ENCODE peak calls at places on chromosomes 7 and 10, in ten cellular contexts. V is sigmoid colon, X is upper lobe of left lung, G is A549, W is tibial nerve, C is SK-N-SH, N is stomach, E is transverse colon, D is GM12878, H is K562. L is an unnamed sample. For H3K9me3, the result is how much of the 10 kb centered on the place peaks cover.

GRCh38 chr7:30556854-30557644 is 37.6 kb upstream of the GARS1 start:
- DNase-seq in V (no peak), X (no peak), G (no peak), W (no peak), C (no peak), N (no peak), E (no peak), D (no peak), H (no peak), L (no peak)

GRCh38 chr10:88092975-88093374 is 229.6 kb downstream of the PTEN start:
- DNase-seq in V (no peak), X (no peak), G (no peak), W (no peak), C (peak), N (peak), E (no peak), D (no peak), H (no peak), L (no peak)

GRCh38 chr10:52029628-52030027 is 284.5 kb upstream of the DKK1 start:
- DNase-seq in V (no peak), X (no peak), G (no peak), W (no peak), C (no peak), N (no peak), E (no peak), D (no peak), H (no peak), L (no peak)

GRCh38 chr10:114551310-114551972 is 106.6 kb downstream of the ABLIM1 start:
- DNase-seq in V (peak), X (no peak), G (no peak), W (peak), C (no peak), N (peak), E (peak), D (no peak), H (no peak), L (peak)

GRCh38 chr7:142885311-142886230 is at the start of gene TRPV6:
- DNase-seq in V (no peak), X (peak), G (no peak), W (no peak), C (no peak), N (peak), E (peak), D (no peak), H (no peak), L (no peak)

GRCh38 chr10:5356479-5356763 is 8.3 kb upstream of the UCN3 start:
- DNase-seq in V (no peak), X (no peak), G (no peak), W (no peak), C (no peak), N (no peak), E (no peak), D (no peak), H (no peak), L (no peak)

GRCh38 chr10:63201118-63201517 is 68.0 kb downstream of the NRBF2 start:
- DNase-seq in V (no peak), X (no peak), G (no peak), W (no peak), C (no peak), N (no peak), E (no peak), D (no peak), H (no peak), L (no peak)

GRCh38 chr10:125661942-125662515 is 20.9 kb downstream of the TEX36 start:
- DNase-seq in V (no peak), X (no peak), G (no peak), W (no peak), C (no peak), N (no peak), E (no peak), D (no peak), H (peak), L (no peak)

GRCh38 chr10:97234403-97234802 is 48.6 kb upstream of the SLIT1 start:
- DNase-seq in V (no peak), X (no peak), G (peak), W (no peak), C (peak), N (no peak), E (no peak), D (no peak), H (peak), L (no peak)

GRCh38 chr7:112286294-112287086 is 80.0 kb downstream of the ZNF277 start:
- DNase-seq in V (no peak), X (no peak), G (no peak), W (no peak), C (peak), N (no peak), E (no peak), D (peak), H (no peak), L (no peak)

GRCh38 chr10:61283489-61284221 is 169.5 kb downstream of the TMEM26 start:
- DNase-seq in V (no peak), X (no peak), G (no peak), W (no peak), C (no peak), N (no peak), E (no peak), D (no peak), H (no peak), L (no peak)

GRCh38 chr7:123557016-123557630 is 495 bp downstream of the NDUFA5 start:
- DNase-seq in V (no peak), X (no peak), G (no peak), W (no peak), C (no peak), N (no peak), E (no peak), D (no peak), H (no peak), L (no peak)

GRCh38 chr10:44197646-44198045 is 187.3 kb downstream of the CXCL12 start:
- DNase-seq in V (no peak), X (no peak), G (no peak), W (no peak), C (no peak), N (no peak), E (no peak), D (no peak), H (no peak), L (no peak)

GRCh38 chr10:124946945-124947344 is 5.0 kb downstream of the ZRANB1 start:
- DNase-seq in V (no peak), X (no peak), G (no peak), W (no peak), C (no peak), N (no peak), E (no peak), D (no peak), H (peak), L (no peak)

GRCh38 chr7:157628456-157628855 is 291.7 kb downstream of the DNAJB6 start:
- DNase-seq in V (no peak), X (no peak), G (no peak), W (no peak), C (no peak), N (no peak), E (no peak), D (no peak), H (no peak), L (no peak)

GRCh38 chr7:157630301-157630853 is 293.6 kb downstream of the DNAJB6 start:
- DNase-seq in V (no peak), X (no peak), G (no peak), W (no peak), C (no peak), N (no peak), E (no peak), D (no peak), H (no peak), L (no peak)

GRCh38 chr7:157627646-157628045 is 290.8 kb downstream of the DNAJB6 start:
- DNase-seq in V (no peak), X (no peak), G (no peak), W (no peak), C (no peak), N (no peak), E (no peak), D (no peak), H (no peak), L (no peak)

GRCh38 chr7:157625973-157626790 is 289.4 kb downstream of the DNAJB6 start:
- DNase-seq in V (no peak), X (no peak), G (no peak), W (no peak), C (no peak), N (no peak), E (no peak), D (no peak), H (no peak), L (no peak)

DNA sequence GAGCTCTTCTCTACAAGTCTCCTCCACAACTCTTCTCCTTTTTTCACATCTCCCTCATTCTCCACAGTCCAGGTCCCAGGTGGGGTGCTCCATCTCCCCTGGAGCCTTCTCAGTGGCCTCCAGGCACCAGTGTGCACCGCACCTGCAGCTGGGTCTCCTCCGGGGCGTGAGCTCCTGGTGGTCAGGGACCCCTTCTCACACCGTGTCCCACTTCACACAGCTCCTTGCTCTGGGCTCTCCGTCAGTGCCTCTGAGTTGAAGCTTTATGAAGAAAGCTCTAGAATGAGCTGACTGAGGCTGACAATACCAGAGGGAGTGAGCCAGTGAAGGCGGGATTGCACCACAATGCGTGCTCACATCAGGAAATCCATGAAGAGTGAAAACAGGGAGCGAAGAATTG is 290.2 kb downstream of the DNAJB6 start:
- DNase-seq in V (peak), X (no peak), G (no peak), W (no peak), C (no peak), N (no peak), E (no peak), D (no peak), H (no peak), L (no peak)
- H3K9me3 ChIP-seq in V (under half), X (under half), G (under half), W (under half), C (under half), N (under half), E (under half), D (under half), H (under half), L (under half)

GRCh38 chr7:36788814-36789470 is 64.6 kb upstream of the AOAH start:
- DNase-seq in V (no peak), X (no peak), G (no peak), W (no peak), C (peak), N (no peak), E (no peak), D (no peak), H (no peak), L (no peak)
- TF ChIP-seq EP300 in V (no peak), X (no peak), G (no peak), W (no peak), C (no peak), N (no peak), E (no peak), D (no peak), H (no peak), L (no peak)

GRCh38 chr10:123883921-123884320 is 7.7 kb downstream of the CPXM2 start:
- DNase-seq in V (no peak), X (no peak), G (no peak), W (no peak), C (no peak), N (no peak), E (no peak), D (no peak), H (no peak), L (no peak)
- H3K9me3 ChIP-seq in V (under half), X (under half), G (under half), W (under half), C (under half), N (under half), E (under half), D (under half), H (under half), L (under half)

DNA sequence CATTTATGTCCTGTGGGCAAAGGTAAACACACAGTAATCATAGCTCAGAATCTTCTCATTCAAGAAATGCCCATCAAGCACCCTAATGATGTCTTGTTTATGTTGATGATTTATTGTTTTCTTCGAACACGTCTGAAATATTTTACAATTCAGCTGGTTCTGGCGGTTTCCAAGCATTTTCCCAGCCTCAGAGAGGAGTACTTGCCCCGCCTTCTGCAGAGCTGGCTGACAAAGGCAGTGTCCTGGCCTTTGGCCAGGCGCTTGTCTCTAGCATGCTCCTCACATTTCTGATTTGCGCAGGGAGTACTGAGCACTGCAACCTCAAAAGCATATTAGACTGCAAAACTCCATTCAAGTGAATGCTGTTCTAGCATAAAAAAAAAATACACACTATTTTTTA is 314.2 kb upstream of the GNAI1 start:
- DNase-seq in V (peak), X (peak), G (no peak), W (peak), C (peak), N (no peak), E (peak), D (no peak), H (no peak), L (peak)
- TF ChIP-seq EP300 in V (no peak), X (no peak), G (no peak), W (no peak), C (peak), N (no peak), E (no peak), D (no peak), H (no peak), L (no peak)

GRCh38 chr10:133536198-133536597 is 9.0 kb downstream of the CYP2E1 start:
- DNase-seq in V (no peak), X (no peak), G (no peak), W (no peak), C (no peak), N (no peak), E (no peak), D (no peak), H (no peak), L (no peak)
- H3K9me3 ChIP-seq in V (under half), X (under half), G (under half), W (under half), C (under half), N (under half), E (under half), D (under half), H (under half), L (under half)

DNA sequence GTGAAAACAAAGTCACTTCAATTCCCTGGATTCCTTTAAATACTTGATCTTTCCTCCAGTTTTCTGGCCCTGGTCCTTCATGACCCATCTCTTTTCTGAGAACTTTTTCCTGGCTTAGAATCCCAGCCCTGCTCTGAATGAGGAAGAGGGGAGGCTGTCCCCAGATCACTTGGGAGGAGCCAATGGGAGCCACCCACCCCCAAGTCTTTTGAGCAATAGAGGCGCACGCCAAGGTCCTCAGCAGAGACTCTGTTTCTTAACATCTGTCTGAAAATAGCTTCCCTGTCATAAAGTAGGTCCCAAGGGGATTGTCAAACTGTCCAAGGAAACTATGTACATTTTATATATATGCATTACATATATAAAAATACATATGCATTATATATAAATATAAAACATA is 126.8 kb downstream of the ADRA2A start:
- DNase-seq in V (no peak), X (no peak), G (no peak), W (no peak), C (no peak), N (no peak), E (no peak), D (no peak), H (no peak), L (no peak)
- TF ChIP-seq EP300 in V (no peak), X (no peak), G (no peak), W (no peak), C (no peak), N (no peak), E (no peak), D (no peak), H (no peak), L (no peak)

DNA sequence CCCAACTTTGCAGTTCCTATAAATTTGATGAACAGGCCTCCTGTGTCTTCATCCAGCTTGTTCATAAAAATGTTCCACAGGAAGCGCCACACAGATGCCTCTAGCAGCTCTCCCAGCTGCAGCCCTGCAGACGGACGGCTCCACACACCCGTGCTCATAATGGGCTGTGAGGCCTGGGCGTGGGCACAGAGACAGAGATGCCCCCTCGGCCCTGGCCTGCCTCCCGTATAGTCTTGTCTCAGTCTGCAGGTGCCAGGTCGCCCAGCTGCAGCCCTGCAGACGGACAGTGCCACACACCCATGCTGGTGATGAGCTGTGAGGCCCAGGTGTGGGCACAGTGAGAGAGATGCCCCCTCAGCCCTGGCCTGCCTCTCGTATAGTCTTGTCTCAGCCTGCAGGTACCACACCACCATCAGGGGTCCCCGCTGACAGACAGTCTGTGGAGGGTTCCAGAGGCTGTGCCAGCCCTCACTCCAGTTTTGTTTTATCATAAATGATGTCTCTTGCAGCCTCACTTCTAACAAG is 189.9 kb downstream of the TCERG1L start:
- DNase-seq in V (no peak), X (no peak), G (no peak), W (no peak), C (no peak), N (no peak), E (no peak), D (no peak), H (no peak), L (no peak)
- H3K9me3 ChIP-seq in V (under half), X (under half), G (under half), W (under half), C (under half), N (under half), E (under half), D (under half), H (under half), L (under half)

DNA sequence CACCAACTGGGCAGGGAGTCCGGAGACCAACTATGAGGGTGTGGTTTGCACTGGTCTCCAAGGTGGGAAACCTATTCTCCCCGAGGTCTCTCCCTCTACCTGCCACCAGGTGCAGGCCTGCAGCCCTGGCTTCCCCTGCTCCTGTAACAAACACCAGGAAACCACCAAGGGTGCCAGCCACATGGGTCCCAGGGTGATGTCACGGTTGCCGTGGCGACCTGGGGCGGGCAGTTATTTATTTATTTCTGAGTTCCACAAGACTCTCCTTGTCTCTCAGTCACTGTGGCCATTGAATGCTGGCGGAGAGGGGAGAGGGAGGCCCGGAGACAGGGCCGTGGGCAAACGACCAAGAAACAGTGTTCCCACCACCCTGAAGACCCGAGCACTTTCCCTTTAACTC is 27.1 kb downstream of the MMD2 start:
- DNase-seq in V (peak), X (no peak), G (no peak), W (peak), C (peak), N (peak), E (peak), D (no peak), H (peak), L (no peak)
- TF ChIP-seq EP300 in V (no peak), X (no peak), G (no peak), W (peak), C (no peak), N (no peak), E (no peak), D (no peak), H (no peak), L (no peak)

GRCh38 chr7:145692237-145692950 is 424.2 kb upstream of the CNTNAP2 start:
- DNase-seq in V (no peak), X (no peak), G (no peak), W (no peak), C (no peak), N (no peak), E (no peak), D (no peak), H (no peak), L (no peak)
- H3K9me3 ChIP-seq in V (under half), X (under half), G (under half), W (under half), C (under half), N (under half), E (under half), D (under half), H (under half), L (under half)